ENCODE peak calls at places on chromosome 18, in seven cellular contexts. A is NB4, E is mucosa of descending colon, F is A549, X is MM.1S, C is HL-60, M is AG09319. D is an unnamed sample.

GRCh38 chr18:57269756-57270534 is 82.4 kb upstream of the ST8SIA3 start:
- DNase-seq in A (no peak), E (no peak), F (no peak), X (no peak), C (no peak), M (no peak), D (no peak)

GRCh38 chr18:54209471-54210180 is 14.8 kb downstream of the MBD2 start:
- DNase-seq in A (no peak), E (no peak), F (no peak), X (peak; percentile 82), C (no peak), M (no peak), D (peak; percentile 37)

GRCh38 chr18:33755918-33756590 is 178.0 kb downstream of the ASXL3 start:
- DNase-seq in A (peak; percentile 31), E (no peak), F (peak; percentile 3), X (no peak), C (no peak), M (no peak), D (no peak)

GRCh38 chr18:35189510-35189909 is 51.3 kb upstream of the ZNF397 start:
- DNase-seq in A (no peak), E (no peak), F (no peak), X (no peak), C (no peak), M (no peak), D (no peak)

GRCh38 chr18:60027397-60027796 is 127.6 kb downstream of the PMAIP1 start:
- DNase-seq in A (no peak), E (no peak), F (no peak), X (no peak), C (no peak), M (no peak), D (no peak)

GRCh38 chr18:74511823-74512222 is 15.7 kb downstream of the CNDP2 start:
- DNase-seq in A (no peak), E (no peak), F (no peak), X (no peak), C (no peak), M (no peak), D (no peak)

GRCh38 chr18:62384610-62385097 is 59.5 kb downstream of the TNFRSF11A start:
- DNase-seq in A (no peak), E (no peak), F (peak; percentile 25), X (no peak), C (no peak), M (no peak), D (no peak)

GRCh38 chr18:24019641-24020331 is 5.2 kb downstream of the TTC39C start:
- DNase-seq in A (no peak), E (no peak), F (no peak), X (peak; percentile 96), C (no peak), M (no peak), D (peak; percentile 62)

DNA sequence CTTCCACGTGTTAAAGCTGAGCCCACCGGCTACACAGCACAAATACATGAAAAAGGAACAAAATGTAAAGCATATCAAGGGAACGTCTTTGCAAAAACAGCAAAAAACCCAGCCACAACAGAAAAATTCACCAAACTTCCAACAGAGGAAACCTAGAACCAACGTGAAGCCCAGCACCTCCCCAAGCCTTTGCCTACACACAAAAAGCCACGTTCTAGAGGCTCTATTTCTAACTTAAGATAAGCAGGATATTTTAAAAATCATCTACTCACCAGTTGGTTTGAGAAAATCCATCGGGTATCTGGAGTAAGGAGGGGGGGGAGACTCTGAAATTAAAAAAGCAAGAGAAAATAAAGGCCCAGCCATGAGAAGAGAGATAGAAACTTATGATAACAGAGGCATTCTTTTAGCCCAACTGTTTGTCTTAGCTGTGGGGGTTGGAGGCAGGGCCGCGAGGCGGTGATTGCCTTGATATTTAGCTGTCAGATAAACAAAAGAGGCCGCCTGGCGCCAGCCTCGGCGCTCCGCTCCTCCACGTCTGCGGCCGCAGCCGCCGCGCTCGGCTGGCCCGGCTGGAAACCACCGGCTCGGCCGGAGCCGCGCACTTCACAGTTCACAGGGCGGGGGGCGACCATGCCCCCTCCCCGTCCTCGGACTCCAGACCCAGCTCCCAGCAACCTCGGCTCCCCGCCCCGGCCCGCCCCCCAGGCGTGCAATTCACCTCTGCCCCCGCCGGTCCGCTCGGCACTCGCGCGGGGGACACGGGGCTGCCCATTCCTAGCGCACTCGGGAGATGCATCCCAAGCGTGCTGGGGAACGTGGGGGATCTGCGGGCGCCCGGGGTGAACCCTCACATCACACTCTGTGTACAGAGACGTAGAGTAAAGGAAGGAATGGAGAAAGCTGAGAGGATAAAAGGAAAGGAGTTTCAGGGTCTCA is 2.4 kb downstream of the SMAD7 start:
- DNase-seq in A (peak; percentile 69), E (peak; percentile 76), F (no peak), X (peak; percentile 65), C (no peak), M (peak; percentile 65), D (peak; percentile 67)
- TF ChIP-seq CTCF in A (no peak), E (no peak), F (no peak), X (no peak), C (no peak), M (no peak), D (no peak)

GRCh38 chr18:12048010-12048826 is 45.4 kb upstream of the ANKRD62 start:
- DNase-seq in A (no peak), E (no peak), F (no peak), X (no peak), C (no peak), M (no peak), D (no peak)

GRCh38 chr18:12048827-12049175 is 44.8 kb upstream of the ANKRD62 start:
- DNase-seq in A (no peak), E (no peak), F (no peak), X (no peak), C (no peak), M (no peak), D (no peak)

GRCh38 chr18:12046046-12046750 is 47.4 kb upstream of the ANKRD62 start:
- DNase-seq in A (no peak), E (no peak), F (no peak), X (no peak), C (no peak), M (no peak), D (no peak)

GRCh38 chr18:12044591-12044990 is 49.1 kb upstream of the ANKRD62 start:
- DNase-seq in A (no peak), E (no peak), F (no peak), X (no peak), C (no peak), M (no peak), D (no peak)

DNA sequence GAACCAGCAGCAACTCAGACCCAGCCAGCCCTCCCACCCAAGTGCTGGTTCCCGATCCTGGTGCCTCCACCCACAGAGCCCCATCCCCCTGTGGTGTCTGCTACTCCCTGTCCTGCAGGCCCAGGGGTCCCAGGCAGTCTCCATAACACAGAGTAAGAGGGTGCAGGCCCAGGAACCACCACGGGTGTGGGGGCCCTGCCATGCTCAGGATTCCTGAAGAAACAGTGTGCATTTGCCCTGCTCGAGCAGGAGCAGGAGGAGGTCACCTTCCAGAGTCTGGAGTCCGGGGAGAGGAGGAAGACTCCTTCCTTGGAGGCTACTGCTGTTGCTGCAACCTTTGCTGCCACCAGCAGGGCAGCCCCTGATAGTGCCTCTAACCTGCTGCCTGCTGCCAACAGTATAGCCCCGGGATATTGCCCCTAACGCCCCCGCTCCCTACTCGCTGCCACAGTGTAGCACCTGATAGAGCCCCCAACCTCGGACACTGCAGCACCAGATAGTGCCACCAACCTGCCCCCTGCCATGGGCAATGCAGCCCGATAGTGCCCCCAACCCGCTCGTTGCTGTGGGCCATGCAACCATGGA is 46.8 kb upstream of the ANKRD62 start:
- DNase-seq in A (no peak), E (no peak), F (no peak), X (no peak), C (no peak), M (no peak), D (no peak)
- TF ChIP-seq CTCF in A (peak; percentile 14), E (no peak), F (peak; percentile 9), X (no peak), C (no peak), M (no peak), D (no peak)

GRCh38 chr18:9364242-9364641 is 29.7 kb downstream of the TWSG1 start:
- DNase-seq in A (no peak), E (no peak), F (no peak), X (no peak), C (no peak), M (no peak), D (no peak)

GRCh38 chr18:9365406-9365805 is 30.8 kb downstream of the TWSG1 start:
- DNase-seq in A (no peak), E (no peak), F (no peak), X (no peak), C (no peak), M (no peak), D (no peak)

GRCh38 chr18:9361191-9361590 is 26.6 kb downstream of the TWSG1 start:
- DNase-seq in A (no peak), E (no peak), F (no peak), X (no peak), C (no peak), M (no peak), D (no peak)

GRCh38 chr18:9362869-9363268 is 28.3 kb downstream of the TWSG1 start:
- DNase-seq in A (no peak), E (no peak), F (no peak), X (no peak), C (no peak), M (no peak), D (no peak)

GRCh38 chr18:9366126-9366714 is 31.6 kb downstream of the TWSG1 start:
- DNase-seq in A (no peak), E (no peak), F (peak; percentile 16), X (no peak), C (no peak), M (no peak), D (no peak)
- TF ChIP-seq CTCF in A (no peak), E (no peak), F (no peak), X (no peak), C (no peak), M (peak; percentile 39), D (no peak)

GRCh38 chr18:65227970-65228369 is 522.8 kb upstream of the CDH7 start:
- DNase-seq in A (no peak), E (no peak), F (no peak), X (no peak), C (no peak), M (no peak), D (no peak)
- TF ChIP-seq CTCF in A (no peak), E (no peak), F (no peak), X (no peak), C (no peak), M (no peak), D (no peak)

D was measured in GM10248.